ENCODE peak calls at places on chromosome 21, in seven cellular contexts. I is spleen, L is stomach, G is Panc1, D is HCT116, S is esophagus muscularis mucosa, X is HL-60. T is an unnamed sample.

GRCh38 chr21:35491920-35492678 is 443.0 kb upstream of the RUNX1 start:
- DNase-seq in X (no peak), S (peak), G (no peak), D (no peak), L (no peak), I (no peak), T (no peak)

GRCh38 chr21:14414932-14415508 is 32.1 kb upstream of the HSPA13 start:
- DNase-seq in S (no peak), L (no peak), X (no peak), G (no peak), I (no peak), D (no peak), T (no peak)

GRCh38 chr21:35470522-35470921 is 421.4 kb upstream of the RUNX1 start:
- DNase-seq in I (no peak), D (no peak), G (no peak), X (no peak), L (no peak), S (no peak), T (no peak)

GRCh38 chr21:34886554-34887385 is 162.3 kb downstream of the RUNX1 start:
- DNase-seq in S (peak), G (no peak), X (peak), L (no peak), I (peak), D (no peak), T (no peak)

GRCh38 chr21:42109473-42109872 is 38.4 kb downstream of the UMODL1 start:
- DNase-seq in I (peak), X (no peak), L (no peak), G (no peak), D (no peak), S (no peak), T (no peak)

GRCh38 chr21:40386301-40386911 is 460.6 kb downstream of the DSCAM start:
- DNase-seq in L (peak), G (no peak), I (peak), D (no peak), S (no peak), X (peak), T (no peak)

GRCh38 chr21:45607021-45607921 is 36.3 kb upstream of the PCBP3 start:
- DNase-seq in S (no peak), G (no peak), I (no peak), D (no peak), X (no peak), L (no peak), T (peak)

GRCh38 chr21:28521932-28522826 is 470.5 kb downstream of the LTN1 start:
- DNase-seq in I (no peak), L (no peak), D (no peak), X (no peak), S (no peak), G (no peak), T (no peak)

GRCh38 chr21:35294231-35294898 is 245.3 kb upstream of the RUNX1 start:
- DNase-seq in S (no peak), D (peak), G (no peak), L (peak), X (no peak), I (no peak), T (no peak)

GRCh38 chr21:42193131-42193671 is 25.7 kb upstream of the ABCG1 start:
- DNase-seq in D (no peak), S (peak), I (no peak), G (no peak), X (no peak), L (no peak), T (no peak)

GRCh38 chr21:27448960-27449359 is 482.1 kb upstream of the ADAMTS5 start:
- DNase-seq in S (no peak), L (no peak), X (no peak), D (no peak), G (no peak), I (no peak), T (no peak)

GRCh38 chr21:41891132-41891531 is 12.0 kb upstream of the PRDM15 start:
- DNase-seq in X (no peak), G (no peak), I (peak), L (no peak), D (no peak), S (no peak), T (no peak)

GRCh38 chr21:46457801-46458314 is 833 bp upstream of the DIP2A start:
- DNase-seq in S (no peak), I (no peak), L (peak), X (peak), G (no peak), D (peak), T (peak)

GRCh38 chr21:16159971-16160350 is 430.2 kb downstream of the USP25 start:
- DNase-seq in X (no peak), D (no peak), L (no peak), G (no peak), I (no peak), S (no peak), T (no peak)

GRCh38 chr21:34700605-34701004 is 31.8 kb downstream of the CLIC6 start:
- DNase-seq in G (no peak), S (no peak), I (no peak), D (no peak), L (no peak), X (no peak), T (no peak)

GRCh38 chr21:29130234-29130993 is at the start of gene MAP3K7CL:
- DNase-seq in D (no peak), S (no peak), I (no peak), L (no peak), G (no peak), X (no peak), T (peak)

GRCh38 chr21:27571706-27572105 is 604.8 kb upstream of the ADAMTS5 start:
- DNase-seq in D (no peak), L (no peak), S (no peak), X (no peak), G (no peak), I (no peak), T (no peak)

GRCh38 chr21:14876464-14876863 is 188.3 kb downstream of the NRIP1 start:
- DNase-seq in X (no peak), G (no peak), D (no peak), L (no peak), I (no peak), S (no peak), T (no peak)

GRCh38 chr21:42460391-42461184 is 35.4 kb downstream of the RSPH1 start:
- DNase-seq in S (no peak), X (no peak), I (peak), L (no peak), G (no peak), D (no peak), T (peak)

GRCh38 chr21:19870682-19871081 is 1127.5 kb upstream of the NCAM2 start:
- DNase-seq in X (no peak), I (no peak), G (no peak), L (no peak), D (no peak), S (no peak), T (no peak)

GRCh38 chr21:24716306-24716918 is 890.9 kb downstream of the MRPL39 start:
- DNase-seq in D (no peak), I (no peak), L (no peak), G (no peak), S (no peak), X (no peak), T (no peak)

GRCh38 chr21:46393941-46394818 is 64.5 kb upstream of the DIP2A start:
- DNase-seq in X (no peak), G (no peak), L (no peak), S (no peak), D (no peak), I (no peak), T (no peak)

GRCh38 chr21:35172231-35172630 is 123.1 kb upstream of the RUNX1 start:
- DNase-seq in I (no peak), D (no peak), G (no peak), X (no peak), S (no peak), L (no peak), T (no peak)

GRCh38 chr21:15682182-15682895 is 47.4 kb upstream of the USP25 start:
- DNase-seq in D (no peak), I (no peak), X (peak), G (no peak), S (no peak), L (no peak), T (no peak)

GRCh38 chr21:34276711-34277425 is 86.9 kb upstream of the KCNE2 start:
- DNase-seq in I (no peak), G (no peak), D (no peak), L (no peak), X (peak), S (no peak), T (no peak)

GRCh38 chr21:29349702-29350101 is 51.0 kb downstream of the BACH1 start:
- DNase-seq in L (no peak), X (no peak), D (no peak), S (no peak), G (no peak), I (no peak), T (no peak)

GRCh38 chr21:46122241-46122671 is 24.3 kb downstream of the COL6A2 start:
- DNase-seq in S (no peak), I (peak), X (no peak), D (no peak), L (peak), G (no peak), T (no peak)

GRCh38 chr21:39676054-39676771 is 63.5 kb downstream of the B3GALT5 start:
- DNase-seq in I (no peak), L (no peak), X (no peak), D (no peak), S (no peak), G (no peak), T (no peak)

GRCh38 chr21:16713331-16714114 is 799.3 kb upstream of the CXADR start:
- DNase-seq in L (no peak), X (no peak), G (no peak), D (no peak), S (no peak), I (no peak), T (no peak)

GRCh38 chr21:14513772-14514171 is 32.3 kb downstream of the SAMSN1 start:
- DNase-seq in G (no peak), D (no peak), I (no peak), L (no peak), S (no peak), X (no peak), T (no peak)

GRCh38 chr21:42081138-42081537 is 10.0 kb downstream of the UMODL1 start:
- DNase-seq in S (no peak), L (no peak), D (no peak), X (peak), G (no peak), I (no peak), T (no peak)

GRCh38 chr21:38280446-38280845 is 23.7 kb downstream of the KCNJ15 start:
- DNase-seq in L (no peak), I (no peak), S (no peak), G (no peak), X (no peak), D (no peak), T (no peak)

GRCh38 chr21:38272215-38272614 is 15.4 kb downstream of the KCNJ15 start:
- DNase-seq in S (no peak), I (peak), X (no peak), G (no peak), D (no peak), L (no peak), T (no peak)

GRCh38 chr21:38282921-38283320 is 26.1 kb downstream of the KCNJ15 start:
- DNase-seq in L (no peak), G (no peak), S (no peak), I (no peak), D (no peak), X (peak), T (no peak)

GRCh38 chr21:38273745-38274544 is 17.2 kb downstream of the KCNJ15 start:
- DNase-seq in D (no peak), I (no peak), X (peak), S (no peak), G (no peak), L (no peak), T (no peak)

GRCh38 chr21:38277501-38278111 is 20.8 kb downstream of the KCNJ15 start:
- DNase-seq in I (no peak), S (no peak), D (no peak), G (peak), L (no peak), X (peak), T (no peak)
- H3K4me3 ChIP-seq in I (peak), S (no peak), D (no peak), G (no peak), L (no peak), X (no peak), T (no peak)

GRCh38 chr21:32426066-32426465 is 13.6 kb downstream of the EVA1C start:
- DNase-seq in G (no peak), I (no peak), X (no peak), D (no peak), L (no peak), S (no peak), T (no peak)
- TF ChIP-seq POLR2AphosphoS5 in G (no peak), I (no peak), X (no peak), D (no peak), L (no peak), S (no peak), T (no peak)

GRCh38 chr21:36696640-36697472 is 2.1 kb upstream of the SIM2 start:
- DNase-seq in G (no peak), L (no peak), S (no peak), I (no peak), X (no peak), D (no peak), T (no peak)
- H3K4me3 ChIP-seq in G (no peak), L (no peak), S (no peak), I (peak), X (no peak), D (no peak), T (no peak)

GRCh38 chr21:36706482-36706852 is 7.6 kb downstream of the SIM2 start:
- DNase-seq in L (no peak), D (no peak), I (peak), S (no peak), X (no peak), G (no peak), T (no peak)
- TF ChIP-seq POLR2AphosphoS5 in L (no peak), D (no peak), I (no peak), S (no peak), X (no peak), G (no peak), T (no peak)

GRCh38 chr21:26273686-26274313 is 103.2 kb upstream of the APP start:
- DNase-seq in X (no peak), I (no peak), G (no peak), S (no peak), D (no peak), L (no peak), T (no peak)
- H3K4me3 ChIP-seq in X (no peak), I (no peak), G (no peak), S (no peak), D (no peak), L (no peak), T (no peak)

GRCh38 chr21:44326716-44327602 is 12.2 kb downstream of the CFAP410 start:
- DNase-seq in D (no peak), G (no peak), I (no peak), L (no peak), S (no peak), X (no peak), T (no peak)

GRCh38 chr21:44327603-44327974 is 11.6 kb downstream of the CFAP410 start:
- DNase-seq in D (no peak), S (no peak), L (no peak), I (no peak), X (peak), G (no peak), T (no peak)

GRCh38 chr21:44329971-44330681 is 9.1 kb downstream of the CFAP410 start:
- DNase-seq in I (no peak), S (no peak), L (no peak), G (no peak), X (no peak), D (no peak), T (no peak)

GRCh38 chr21:44329086-44329889 is 9.9 kb downstream of the CFAP410 start:
- DNase-seq in I (no peak), X (peak), L (no peak), S (no peak), D (no peak), G (no peak), T (no peak)

DNA sequence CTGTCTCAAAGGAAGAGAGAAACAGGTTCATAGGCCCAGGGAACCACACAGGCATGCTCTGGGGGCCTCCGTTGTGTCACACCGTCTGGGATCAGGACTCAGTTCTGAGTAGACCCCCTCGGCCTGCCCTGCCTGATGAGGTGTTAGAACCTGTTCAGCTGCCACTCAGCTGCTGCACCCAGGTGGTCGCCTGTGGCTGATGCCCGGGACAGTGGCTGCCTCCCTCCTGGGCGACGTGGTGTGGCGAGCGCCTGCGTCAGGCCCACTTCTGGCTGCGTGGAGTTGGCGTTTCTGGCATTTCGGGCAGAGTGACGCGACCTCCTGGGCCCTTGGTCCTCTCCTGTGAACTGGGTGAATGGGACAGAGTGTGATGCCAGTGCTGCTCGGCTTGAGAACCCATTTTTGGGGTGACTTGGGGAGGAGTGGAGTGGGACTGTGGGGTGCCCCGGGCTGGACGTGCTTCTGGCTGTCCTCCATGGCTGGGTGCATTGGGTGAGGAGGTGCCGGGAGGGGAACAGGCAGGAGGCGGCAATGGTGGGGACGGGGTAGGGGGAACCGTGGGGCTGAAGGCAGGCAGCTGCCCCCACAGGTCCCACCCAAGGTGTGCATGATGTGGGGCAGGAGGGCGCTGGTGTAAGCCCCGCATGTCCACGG is 10.8 kb downstream of the CFAP410 start:
- DNase-seq in G (no peak), X (peak), D (no peak), L (no peak), I (no peak), S (no peak), T (no peak)
- TF ChIP-seq POLR2AphosphoS5 in G (no peak), X (no peak), D (peak), L (no peak), I (peak), S (no peak), T (no peak)

T was measured in suprapubic skin.